ENCODE peak calls at places on chromosomes 3 and 15, in six cellular contexts. One of them, this sample, is unnamed.

GRCh38 chr3:181796641-181797040 is 84.9 kb downstream of the SOX2 start:
- DNase-seq in H9: peak
- DNase-seq in psoas muscle: no peak
- DNase-seq in cardiac muscle cell: no peak
- DNase-seq in GM23248: no peak
- DNase-seq in ascending aorta: no peak
- DNase-seq in this sample: no peak

GRCh38 chr15:94056314-94056713 is 175.0 kb upstream of the MCTP2 start:
- DNase-seq in H9: no peak
- DNase-seq in psoas muscle: no peak
- DNase-seq in cardiac muscle cell: no peak
- DNase-seq in GM23248: peak
- DNase-seq in ascending aorta: no peak
- DNase-seq in this sample: no peak

GRCh38 chr3:189132125-189132744 is 39.5 kb upstream of the TPRG1 start:
- DNase-seq in H9: no peak
- DNase-seq in psoas muscle: no peak
- DNase-seq in cardiac muscle cell: peak
- DNase-seq in GM23248: peak
- DNase-seq in ascending aorta: peak
- DNase-seq in this sample: no peak

GRCh38 chr3:157354722-157355121 is 81.9 kb upstream of the PTX3 start:
- DNase-seq in H9: no peak
- DNase-seq in psoas muscle: no peak
- DNase-seq in cardiac muscle cell: peak
- DNase-seq in GM23248: peak
- DNase-seq in ascending aorta: no peak
- DNase-seq in this sample: no peak

GRCh38 chr3:159726231-159726964 is 262.2 kb upstream of the IL12A start:
- DNase-seq in H9: no peak
- DNase-seq in psoas muscle: no peak
- DNase-seq in cardiac muscle cell: no peak
- DNase-seq in GM23248: peak
- DNase-seq in ascending aorta: no peak
- DNase-seq in this sample: no peak

GRCh38 chr3:50517721-50518206 is 14.3 kb upstream of the CACNA2D2 start:
- DNase-seq in H9: no peak
- DNase-seq in psoas muscle: no peak
- DNase-seq in cardiac muscle cell: no peak
- DNase-seq in GM23248: no peak
- DNase-seq in ascending aorta: no peak
- DNase-seq in this sample: no peak

GRCh38 chr3:135458539-135458938 is 507.0 kb upstream of the PPP2R3A start:
- DNase-seq in H9: no peak
- DNase-seq in psoas muscle: no peak
- DNase-seq in cardiac muscle cell: no peak
- DNase-seq in GM23248: no peak
- DNase-seq in ascending aorta: no peak
- DNase-seq in this sample: no peak

GRCh38 chr3:151709847-151710246 is 23.9 kb upstream of the AADACL2 start:
- DNase-seq in H9: no peak
- DNase-seq in psoas muscle: no peak
- DNase-seq in cardiac muscle cell: no peak
- DNase-seq in GM23248: peak
- DNase-seq in ascending aorta: no peak
- DNase-seq in this sample: no peak

GRCh38 chr3:190385835-190386688 is 1.9 kb upstream of the CLDN16 start:
- DNase-seq in H9: no peak
- DNase-seq in psoas muscle: no peak
- DNase-seq in cardiac muscle cell: peak
- DNase-seq in GM23248: peak
- DNase-seq in ascending aorta: no peak
- DNase-seq in this sample: no peak

GRCh38 chr15:74520407-74520806 is 20.6 kb upstream of the ARID3B start:
- DNase-seq in H9: no peak
- DNase-seq in psoas muscle: no peak
- DNase-seq in cardiac muscle cell: no peak
- DNase-seq in GM23248: no peak
- DNase-seq in ascending aorta: no peak
- DNase-seq in this sample: no peak

GRCh38 chr15:74525946-74526345 is 15.1 kb upstream of the ARID3B start:
- DNase-seq in H9: no peak
- DNase-seq in psoas muscle: no peak
- DNase-seq in cardiac muscle cell: no peak
- DNase-seq in GM23248: peak
- DNase-seq in ascending aorta: no peak
- DNase-seq in this sample: no peak

GRCh38 chr15:74525328-74525727 is 15.7 kb upstream of the ARID3B start:
- DNase-seq in H9: no peak
- DNase-seq in psoas muscle: no peak
- DNase-seq in cardiac muscle cell: peak
- DNase-seq in GM23248: peak
- DNase-seq in ascending aorta: no peak
- DNase-seq in this sample: no peak

GRCh38 chr15:74519311-74519710 is 21.7 kb upstream of the ARID3B start:
- DNase-seq in H9: no peak
- DNase-seq in psoas muscle: no peak
- DNase-seq in cardiac muscle cell: peak
- DNase-seq in GM23248: peak
- DNase-seq in ascending aorta: no peak
- DNase-seq in this sample: no peak

GRCh38 chr15:74523982-74524381 is 17.0 kb upstream of the ARID3B start:
- DNase-seq in H9: no peak
- DNase-seq in psoas muscle: no peak
- DNase-seq in cardiac muscle cell: no peak
- DNase-seq in GM23248: peak
- DNase-seq in ascending aorta: no peak
- DNase-seq in this sample: no peak
- H3K27ac ChIP-seq in H9: no peak
- H3K27ac ChIP-seq in psoas muscle: no peak
- H3K27ac ChIP-seq in cardiac muscle cell: no peak
- H3K27ac ChIP-seq in GM23248: no peak
- H3K27ac ChIP-seq in ascending aorta: no peak
- H3K27ac ChIP-seq in this sample: no peak

GRCh38 chr15:100919481-100920405 is 586 bp downstream of the LRRK1 start:
- DNase-seq in H9: no peak
- DNase-seq in psoas muscle: no peak
- DNase-seq in cardiac muscle cell: peak
- DNase-seq in GM23248: peak
- DNase-seq in ascending aorta: no peak
- DNase-seq in this sample: no peak

GRCh38 chr15:100922192-100923040 is 3.3 kb downstream of the LRRK1 start:
- DNase-seq in H9: no peak
- DNase-seq in psoas muscle: no peak
- DNase-seq in cardiac muscle cell: no peak
- DNase-seq in GM23248: no peak
- DNase-seq in ascending aorta: no peak
- DNase-seq in this sample: no peak

GRCh38 chr15:100920516-100921135 is 1.5 kb downstream of the LRRK1 start:
- DNase-seq in H9: no peak
- DNase-seq in psoas muscle: no peak
- DNase-seq in cardiac muscle cell: no peak
- DNase-seq in GM23248: no peak
- DNase-seq in ascending aorta: no peak
- DNase-seq in this sample: no peak

GRCh38 chr15:100918034-100918689 is 995 bp upstream of the LRRK1 start:
- DNase-seq in H9: peak
- DNase-seq in psoas muscle: peak
- DNase-seq in cardiac muscle cell: peak
- DNase-seq in GM23248: peak
- DNase-seq in ascending aorta: peak
- DNase-seq in this sample: peak

DNA sequence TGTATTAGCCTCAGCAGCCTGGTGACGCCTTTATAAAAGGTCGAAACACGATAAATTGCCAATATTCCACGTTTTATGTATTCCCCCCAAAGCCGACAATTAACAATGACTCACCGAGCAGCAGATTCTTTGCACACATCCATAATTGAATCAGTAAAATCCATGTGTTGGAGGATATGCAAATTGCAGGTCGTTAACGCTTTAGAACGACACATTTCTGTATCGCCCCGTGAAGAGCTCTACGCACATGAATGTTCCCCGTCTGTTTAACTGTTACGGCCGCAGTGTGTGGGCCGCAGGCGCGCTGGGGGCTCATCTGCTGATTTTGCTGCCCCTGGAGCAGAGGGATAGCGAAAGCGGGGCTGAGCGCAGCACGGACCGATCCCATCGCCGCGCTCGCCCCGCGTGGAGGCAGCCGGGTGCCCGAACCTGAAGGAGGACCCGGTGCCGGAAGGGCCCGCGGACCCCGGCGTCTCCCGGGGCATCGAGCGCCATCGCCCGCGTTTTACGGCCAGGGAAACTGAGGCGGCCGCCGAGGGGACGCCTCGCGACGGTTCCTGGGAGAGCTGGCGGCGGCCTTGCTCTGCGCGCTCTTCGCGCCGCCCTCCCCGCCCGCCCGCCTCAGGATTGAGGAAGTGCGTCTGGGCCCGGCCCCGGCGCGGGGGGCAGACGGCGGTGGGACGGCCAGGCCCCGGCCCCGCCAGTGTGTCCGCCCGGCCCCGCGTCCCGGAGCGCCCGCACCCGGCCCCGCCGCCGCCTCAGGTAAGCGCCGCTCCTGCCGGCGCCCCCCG is at the start of gene LRRK1:
- DNase-seq in H9: no peak
- DNase-seq in psoas muscle: peak
- DNase-seq in cardiac muscle cell: peak
- DNase-seq in GM23248: peak
- DNase-seq in ascending aorta: no peak
- DNase-seq in this sample: no peak
- H3K27ac ChIP-seq in H9: no peak
- H3K27ac ChIP-seq in psoas muscle: peak
- H3K27ac ChIP-seq in cardiac muscle cell: no peak
- H3K27ac ChIP-seq in GM23248: peak
- H3K27ac ChIP-seq in ascending aorta: peak
- H3K27ac ChIP-seq in this sample: peak

GRCh38 chr3:8875831-8876230 is 87.4 kb downstream of the RAD18 start:
- DNase-seq in H9: no peak
- DNase-seq in psoas muscle: no peak
- DNase-seq in cardiac muscle cell: peak
- DNase-seq in GM23248: peak
- DNase-seq in ascending aorta: no peak
- DNase-seq in this sample: no peak

GRCh38 chr3:8871306-8871705 is 92.0 kb downstream of the RAD18 start:
- DNase-seq in H9: no peak
- DNase-seq in psoas muscle: no peak
- DNase-seq in cardiac muscle cell: no peak
- DNase-seq in GM23248: no peak
- DNase-seq in ascending aorta: no peak
- DNase-seq in this sample: no peak

GRCh38 chr3:8872291-8872690 is 91.0 kb downstream of the RAD18 start:
- DNase-seq in H9: no peak
- DNase-seq in psoas muscle: no peak
- DNase-seq in cardiac muscle cell: no peak
- DNase-seq in GM23248: no peak
- DNase-seq in ascending aorta: no peak
- DNase-seq in this sample: no peak

GRCh38 chr3:8870134-8870533 is 93.1 kb downstream of the RAD18 start:
- DNase-seq in H9: no peak
- DNase-seq in psoas muscle: no peak
- DNase-seq in cardiac muscle cell: no peak
- DNase-seq in GM23248: no peak
- DNase-seq in ascending aorta: no peak
- DNase-seq in this sample: no peak

GRCh38 chr3:8873740-8874139 is 89.5 kb downstream of the RAD18 start:
- DNase-seq in H9: no peak
- DNase-seq in psoas muscle: no peak
- DNase-seq in cardiac muscle cell: no peak
- DNase-seq in GM23248: no peak
- DNase-seq in ascending aorta: no peak
- DNase-seq in this sample: no peak
- H3K27ac ChIP-seq in H9: no peak
- H3K27ac ChIP-seq in psoas muscle: no peak
- H3K27ac ChIP-seq in cardiac muscle cell: no peak
- H3K27ac ChIP-seq in GM23248: no peak
- H3K27ac ChIP-seq in ascending aorta: no peak
- H3K27ac ChIP-seq in this sample: no peak

GRCh38 chr3:188052966-188053340 is 101.0 kb upstream of the LPP start:
- DNase-seq in H9: no peak
- DNase-seq in psoas muscle: no peak
- DNase-seq in cardiac muscle cell: peak
- DNase-seq in GM23248: no peak
- DNase-seq in ascending aorta: no peak
- DNase-seq in this sample: no peak

GRCh38 chr3:188052229-188052965 is 101.6 kb upstream of the LPP start:
- DNase-seq in H9: peak
- DNase-seq in psoas muscle: peak
- DNase-seq in cardiac muscle cell: peak
- DNase-seq in GM23248: no peak
- DNase-seq in ascending aorta: peak
- DNase-seq in this sample: peak

GRCh38 chr3:188049890-188050530 is 103.9 kb upstream of the LPP start:
- DNase-seq in H9: no peak
- DNase-seq in psoas muscle: no peak
- DNase-seq in cardiac muscle cell: no peak
- DNase-seq in GM23248: no peak
- DNase-seq in ascending aorta: no peak
- DNase-seq in this sample: no peak

GRCh38 chr3:188053710-188054379 is 100.1 kb upstream of the LPP start:
- DNase-seq in H9: no peak
- DNase-seq in psoas muscle: no peak
- DNase-seq in cardiac muscle cell: no peak
- DNase-seq in GM23248: no peak
- DNase-seq in ascending aorta: no peak
- DNase-seq in this sample: no peak

DNA sequence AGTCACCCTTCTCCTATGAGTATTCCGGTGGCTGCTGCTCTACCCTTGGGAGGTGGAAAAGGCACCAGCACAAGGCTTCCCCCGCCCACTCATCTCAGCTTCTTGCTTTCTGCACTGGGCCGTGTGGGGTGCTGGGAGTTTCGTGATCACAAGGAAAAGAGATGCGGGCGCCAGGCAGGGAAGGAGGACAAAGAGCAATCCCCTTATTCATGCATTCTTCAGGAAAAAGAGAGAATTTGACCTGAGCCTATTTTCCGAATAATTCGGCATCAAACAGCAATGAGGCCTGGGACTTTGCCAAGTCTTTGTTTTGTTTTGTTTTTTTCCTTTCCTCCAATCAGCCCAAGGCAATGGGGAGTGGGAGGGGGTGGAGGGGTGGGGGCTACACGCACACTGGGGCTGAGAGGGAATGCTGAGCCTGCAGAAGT is 102.1 kb upstream of the LPP start:
- DNase-seq in H9: peak
- DNase-seq in psoas muscle: peak
- DNase-seq in cardiac muscle cell: peak
- DNase-seq in GM23248: no peak
- DNase-seq in ascending aorta: peak
- DNase-seq in this sample: peak
- H3K27ac ChIP-seq in H9: no peak
- H3K27ac ChIP-seq in psoas muscle: peak
- H3K27ac ChIP-seq in cardiac muscle cell: no peak
- H3K27ac ChIP-seq in GM23248: no peak
- H3K27ac ChIP-seq in ascending aorta: peak
- H3K27ac ChIP-seq in this sample: peak

GRCh38 chr3:10777627-10778026 is 38.4 kb upstream of the SLC6A11 start:
- DNase-seq in H9: no peak
- DNase-seq in psoas muscle: no peak
- DNase-seq in cardiac muscle cell: no peak
- DNase-seq in GM23248: no peak
- DNase-seq in ascending aorta: no peak
- DNase-seq in this sample: no peak
- H3K27ac ChIP-seq in H9: no peak
- H3K27ac ChIP-seq in psoas muscle: no peak
- H3K27ac ChIP-seq in cardiac muscle cell: no peak
- H3K27ac ChIP-seq in GM23248: no peak
- H3K27ac ChIP-seq in ascending aorta: no peak
- H3K27ac ChIP-seq in this sample: no peak